ENCODE peak calls at places on chromosome 1, in ten cellular contexts. U is aorta; V is colonic mucosa; T is thyroid gland; M is A549; J is HCT116; L is left ventricle myocardium inferior; Y is SK-N-SH; I is CD4-positive, alpha-beta T cell; Z is CD8-positive, alpha-beta memory T cell. P is an unnamed sample.

GRCh38 chr1:33524586-33524985 is 52.1 kb downstream of the ZSCAN20 start:
- DNase-seq in I (no peak), L (no peak), T (no peak), J (no peak), Z (no peak), Y (no peak), M (no peak), V (no peak), U (no peak), P (no peak)

GRCh38 chr1:109611308-109611950 is 8.0 kb downstream of the GNAT2 start:
- DNase-seq in U (no peak), L (no peak), I (no peak), Y (no peak), T (no peak), J (no peak), Z (no peak), M (no peak), V (no peak), P (no peak)

GRCh38 chr1:54859687-54860391 is 27.2 kb downstream of the DHCR24 start:
- DNase-seq in I (no peak), Z (no peak), U (no peak), M (no peak), J (no peak), V (no peak), T (no peak), L (no peak), Y (no peak), P (no peak)

GRCh38 chr1:228802386-228803221 is 67.3 kb downstream of the RHOU start:
- DNase-seq in U (no peak), L (peak; percentile 46), Y (no peak), I (no peak), Z (no peak), V (no peak), J (no peak), T (peak; percentile 69), M (no peak), P (no peak)

GRCh38 chr1:204232530-204232929 is 18.7 kb upstream of the GOLT1A start:
- DNase-seq in Z (no peak), L (no peak), I (no peak), M (no peak), T (no peak), V (no peak), Y (no peak), U (no peak), J (no peak), P (no peak)

GRCh38 chr1:207748737-207749528 is 2.9 kb upstream of the CD46 start:
- DNase-seq in I (no peak), T (no peak), Y (no peak), Z (no peak), M (no peak), V (peak; percentile 25), J (peak; percentile 28), U (no peak), L (no peak), P (no peak)

GRCh38 chr1:221335161-221336101 is 406.5 kb downstream of the DUSP10 start:
- DNase-seq in Y (peak; percentile 4), J (no peak), T (no peak), I (no peak), L (peak; percentile 18), Z (no peak), V (no peak), M (no peak), U (peak; percentile 45), P (no peak)

GRCh38 chr1:181250038-181250437 is 161.5 kb downstream of the IER5 start:
- DNase-seq in Y (no peak), T (no peak), M (no peak), J (no peak), I (no peak), U (no peak), V (no peak), L (no peak), Z (no peak), P (no peak)

GRCh38 chr1:6157528-6158174 is 22.5 kb downstream of the CHD5 start:
- DNase-seq in V (peak; percentile 46), U (no peak), I (no peak), Y (no peak), J (peak; percentile 75), L (no peak), T (no peak), M (peak; percentile 93), Z (no peak), P (peak; percentile 93)

GRCh38 chr1:168195199-168196135 is 16.7 kb downstream of the TIPRL start:
- DNase-seq in V (no peak), T (no peak), U (no peak), Z (no peak), M (no peak), Y (no peak), L (no peak), I (no peak), J (no peak), P (no peak)

GRCh38 chr1:113456967-113457366 is 66.7 kb downstream of the MAGI3 start:
- DNase-seq in I (no peak), J (peak; percentile 90), Y (no peak), U (peak; percentile 53), T (peak; percentile 49), V (no peak), Z (no peak), M (peak; percentile 80), L (no peak), P (peak; percentile 72)

GRCh38 chr1:241240084-241240483 is 116.9 kb downstream of the RGS7 start:
- DNase-seq in L (no peak), Y (no peak), U (no peak), Z (no peak), J (no peak), M (no peak), V (no peak), T (no peak), I (no peak), P (no peak)

GRCh38 chr1:101264699-101265098 is 27.9 kb downstream of the S1PR1 start:
- DNase-seq in J (no peak), Y (peak; percentile 15), T (no peak), M (no peak), V (peak; percentile 47), I (peak; percentile 11), L (no peak), U (no peak), Z (no peak), P (no peak)

DNA sequence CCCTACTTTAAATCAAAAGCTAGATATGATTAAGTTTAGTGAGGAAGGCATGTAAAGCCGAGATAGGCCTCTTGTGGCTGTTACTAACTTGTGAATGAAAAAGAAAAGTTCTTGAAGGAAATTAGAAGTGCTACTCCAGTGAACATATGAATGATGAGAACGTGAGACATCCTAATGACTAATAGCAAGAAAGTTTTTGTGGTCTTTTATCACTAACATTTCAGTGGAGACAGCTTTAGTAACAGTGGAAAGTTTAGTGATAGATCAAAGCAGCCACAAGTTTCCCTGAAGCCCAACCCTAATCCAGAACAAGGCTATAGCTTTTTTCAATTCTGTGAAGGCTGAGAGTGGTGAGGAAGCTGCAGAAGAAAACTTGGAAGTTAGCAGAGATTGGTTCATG is 73.6 kb upstream of the LRRC8B start:
- DNase-seq in U (no peak), M (no peak), V (no peak), T (no peak), J (no peak), I (no peak), L (no peak), Z (no peak), Y (no peak), P (no peak)
- H3K9me3 ChIP-seq in U (no peaks in the 10 kb centered on the region), M (no peaks in the 10 kb centered on the region), V (no peaks in the 10 kb centered on the region), T (no peaks in the 10 kb centered on the region), J (no peaks in the 10 kb centered on the region), I (no peaks in the 10 kb centered on the region), L (no peaks in the 10 kb centered on the region), Z (no peaks in the 10 kb centered on the region), Y (no peaks in the 10 kb centered on the region), P (no peaks in the 10 kb centered on the region)

GRCh38 chr1:99558539-99558938 is 87.4 kb upstream of the PALMD start:
- DNase-seq in I (no peak), J (no peak), Y (no peak), T (no peak), L (no peak), U (no peak), V (no peak), Z (no peak), M (no peak), P (no peak)
- H3K27ac ChIP-seq in I (no peak overlapping the region), J (no peak overlapping the region), Y (no peak overlapping the region), T (no peak overlapping the region), L (no peak overlapping the region), U (no peak overlapping the region), V (no peak overlapping the region), Z (no peak overlapping the region), M (no peak overlapping the region), P (no peak overlapping the region)

DNA sequence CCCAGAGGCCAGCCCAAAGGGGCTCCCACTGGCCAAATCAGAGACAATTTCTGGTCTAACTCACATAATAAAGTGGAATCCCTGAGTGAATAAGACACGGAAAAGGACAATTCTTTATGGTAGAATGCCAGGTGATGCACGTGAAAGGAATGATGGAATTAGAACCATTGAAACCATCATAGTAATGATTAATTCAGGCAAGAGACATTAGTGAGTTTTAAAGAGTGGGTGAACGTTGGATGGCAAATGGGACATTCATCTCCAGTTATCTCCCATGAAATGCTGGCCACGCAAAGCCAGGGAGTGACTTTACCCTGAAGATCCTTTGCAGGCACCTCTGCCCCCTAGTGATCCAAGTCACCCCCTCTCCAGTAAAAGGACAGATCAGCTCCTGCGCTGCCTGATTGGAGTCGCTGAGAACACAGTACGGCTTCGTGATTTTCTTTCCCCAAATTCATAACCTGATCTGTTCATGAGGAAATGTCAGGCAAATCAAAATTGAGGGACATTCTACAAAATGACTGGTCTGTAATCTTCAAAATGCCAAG is 87.5 kb downstream of the AJAP1 start:
- DNase-seq in L (no peak), M (no peak), U (no peak), I (no peak), Y (no peak), T (no peak), Z (no peak), V (no peak), J (no peak), P (no peak)
- H3K9me3 ChIP-seq in L (no peaks in the 10 kb centered on the region), M (no peaks in the 10 kb centered on the region), U (peaks cover 4% of the 10 kb centered on the region), I (peaks cover 5% of the 10 kb centered on the region), Y (no peaks in the 10 kb centered on the region), T (no peaks in the 10 kb centered on the region), Z (no peaks in the 10 kb centered on the region), V (no peaks in the 10 kb centered on the region), J (peaks cover 3% of the 10 kb centered on the region), P (no peaks in the 10 kb centered on the region)

GRCh38 chr1:179883739-179884138 is 1.7 kb downstream of the TOR1AIP1 start:
- DNase-seq in U (no peak), T (no peak), L (no peak), J (no peak), M (no peak), Z (peak; percentile 28), V (no peak), Y (no peak), I (peak; percentile 73), P (no peak)

GRCh38 chr1:179883040-179883501 is 986 bp downstream of the TOR1AIP1 start:
- DNase-seq in Z (peak; percentile 36), T (no peak), Y (peak; percentile 80), L (no peak), J (no peak), V (no peak), I (no peak), M (peak; percentile 35), U (no peak), P (no peak)

GRCh38 chr1:179889619-179890018 is 7.5 kb downstream of the TOR1AIP1 start:
- DNase-seq in T (peak; percentile 87), M (no peak), J (no peak), L (no peak), Z (no peak), U (no peak), V (no peak), Y (no peak), I (no peak), P (no peak)

GRCh38 chr1:179882253-179883039 is at the start of gene TOR1AIP1:
- DNase-seq in L (peak; percentile 96), T (peak; percentile 98), M (peak; percentile 84), I (peak; percentile 96), U (peak; percentile 99), Y (peak; percentile 96), V (peak; percentile 96), Z (peak; percentile 95), J (peak; percentile 94), P (peak; percentile 81)

GRCh38 chr1:179888071-179888470 is 6.0 kb downstream of the TOR1AIP1 start:
- DNase-seq in I (no peak), Z (no peak), J (no peak), U (no peak), M (no peak), Y (no peak), T (no peak), L (no peak), V (no peak), P (no peak)
- H3K27ac ChIP-seq in I (no peak overlapping the region), Z (no peak overlapping the region), J (no peak overlapping the region), U (no peak overlapping the region), M (no peak overlapping the region), Y (no peak overlapping the region), T (no peak overlapping the region), L (no peak overlapping the region), V (no peak overlapping the region), P (no peak overlapping the region)